ENCODE peak calls at places on chromosome 16, in eight cellular contexts. A, T, L, N, B, J, R and I are unnamed samples.

GRCh38 chr16:11557811-11558210 is 28.9 kb downstream of the LITAF start:
- DNase-seq in J (no peak), R (no peak), B (peak; percentile 56), N (no peak), T (no peak), A (no peak), L (no peak), I (no peak)

GRCh38 chr16:29663020-29663828 is at the start of gene SPN:
- DNase-seq in A (no peak), L (no peak), N (peak; percentile 14), B (no peak), T (no peak), J (no peak), R (no peak), I (no peak)

GRCh38 chr16:56262148-56262878 is 71.0 kb downstream of the GNAO1 start:
- DNase-seq in J (no peak), N (no peak), L (peak; percentile 72), A (no peak), R (peak; percentile 22), B (no peak), T (no peak), I (no peak)

GRCh38 chr16:9909072-9909471 is 273.2 kb downstream of the GRIN2A start:
- DNase-seq in B (no peak), L (no peak), J (peak; percentile 8), A (no peak), T (no peak), N (no peak), R (no peak), I (no peak)

GRCh38 chr16:88914750-88915368 is 48.4 kb upstream of the PABPN1L start:
- DNase-seq in R (no peak), A (peak; percentile 7), N (no peak), J (peak; percentile 27), T (no peak), L (no peak), B (peak; percentile 69), I (peak; percentile 18)

GRCh38 chr16:55671974-55672280 is 16.1 kb downstream of the SLC6A2 start:
- DNase-seq in R (no peak), A (no peak), T (no peak), J (no peak), N (no peak), L (no peak), B (no peak), I (no peak)

GRCh38 chr16:87327798-87328495 is 10.8 kb upstream of the C16orf95 start:
- DNase-seq in A (no peak), T (no peak), J (no peak), N (no peak), B (no peak), L (no peak), R (no peak), I (no peak)

GRCh38 chr16:21666772-21667171 is 3.0 kb downstream of the OTOA start:
- DNase-seq in A (no peak), L (no peak), B (no peak), R (no peak), N (no peak), J (no peak), T (no peak), I (no peak)

GRCh38 chr16:50539822-50540710 is 8.1 kb upstream of the NKD1 start:
- DNase-seq in A (no peak), R (no peak), T (no peak), L (no peak), B (no peak), N (no peak), J (no peak), I (no peak)

GRCh38 chr16:11251525-11252481 is 4.2 kb downstream of the SOCS1 start:
- DNase-seq in L (no peak), R (peak; percentile 81), T (no peak), A (peak; percentile 63), J (peak; percentile 87), B (no peak), N (no peak), I (no peak)

GRCh38 chr16:22643886-22644285 is 133.2 kb downstream of the NPIPB5 start:
- DNase-seq in B (no peak), J (no peak), A (no peak), R (no peak), N (no peak), T (no peak), L (no peak), I (no peak)

GRCh38 chr16:1076801-1077576 is 4.4 kb downstream of the SSTR5 start:
- DNase-seq in T (no peak), R (no peak), J (no peak), A (no peak), N (no peak), B (no peak), L (no peak), I (no peak)

GRCh38 chr16:1079786-1080525 is 7.4 kb downstream of the SSTR5 start:
- DNase-seq in J (no peak), R (no peak), N (no peak), L (no peak), B (no peak), T (no peak), A (no peak), I (no peak)

GRCh38 chr16:1079341-1079740 is 6.8 kb downstream of the SSTR5 start:
- DNase-seq in B (no peak), N (no peak), L (no peak), J (no peak), A (no peak), R (no peak), T (no peak), I (no peak)

GRCh38 chr16:1077877-1078578 is 5.5 kb downstream of the SSTR5 start:
- DNase-seq in B (no peak), T (no peak), L (no peak), A (no peak), J (no peak), N (no peak), R (no peak), I (no peak)

DNA sequence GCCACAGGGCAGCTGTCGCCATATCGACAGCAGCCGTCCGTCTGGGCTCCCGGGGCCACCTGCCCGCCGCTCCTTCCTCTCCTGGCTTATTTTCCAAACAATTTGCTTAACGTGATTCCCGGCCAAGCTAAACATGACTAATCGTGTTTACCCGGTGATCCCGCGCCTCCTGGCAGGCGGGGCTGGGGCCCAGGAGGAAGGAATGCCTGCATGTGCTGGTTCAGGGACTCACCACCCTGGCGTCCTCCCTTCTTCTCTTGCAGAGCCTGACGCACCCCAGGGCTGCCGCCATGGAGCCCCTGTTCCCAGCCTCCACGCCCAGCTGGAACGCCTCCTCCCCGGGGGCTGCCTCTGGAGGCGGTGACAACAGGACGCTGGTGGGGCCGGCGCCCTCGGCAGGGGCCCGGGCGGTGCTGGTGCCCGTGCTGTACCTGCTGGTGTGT is 6.1 kb downstream of the SSTR5 start:
- DNase-seq in L (no peak), A (no peak), T (peak; percentile 83), J (peak; percentile 52), R (no peak), B (no peak), N (no peak), I (no peak)
- H3K27me3 ChIP-seq in L (peaks cover 20% of the 10 kb centered on the region), A (peaks cover 15% of the 10 kb centered on the region), T (peaks cover 29% of the 10 kb centered on the region), J (peaks cover 6% of the 10 kb centered on the region), R (peaks cover 38% of the 10 kb centered on the region), B (peaks cover 88% of the 10 kb centered on the region), N (peaks cover 9% of the 10 kb centered on the region), I (no peaks in the 10 kb centered on the region)

GRCh38 chr16:275041-275621 is 613 bp downstream of the RGS11 start:
- DNase-seq in J (no peak), B (no peak), R (no peak), L (no peak), A (no peak), T (no peak), N (peak; percentile 33), I (no peak)
- TF ChIP-seq CTCF in J (no peak), B (no peak), R (no peak), L (no peak), A (no peak), T (no peak), N (no peak), I (no peak)

GRCh38 chr16:68425498-68426354 is 22.6 kb downstream of the SMPD3 start:
- DNase-seq in B (no peak), L (no peak), T (no peak), R (no peak), A (no peak), N (no peak), J (no peak), I (no peak)

GRCh38 chr16:68426355-68426652 is 22.0 kb downstream of the SMPD3 start:
- DNase-seq in B (no peak), A (no peak), T (no peak), R (no peak), N (no peak), L (no peak), J (no peak), I (no peak)

GRCh38 chr16:68432701-68433100 is 15.6 kb downstream of the SMPD3 start:
- DNase-seq in R (no peak), T (no peak), L (no peak), A (no peak), N (no peak), B (no peak), J (no peak), I (no peak)

GRCh38 chr16:68427649-68428303 is 20.5 kb downstream of the SMPD3 start:
- DNase-seq in N (no peak), T (no peak), L (no peak), J (no peak), B (no peak), A (no peak), R (no peak), I (no peak)

DNA sequence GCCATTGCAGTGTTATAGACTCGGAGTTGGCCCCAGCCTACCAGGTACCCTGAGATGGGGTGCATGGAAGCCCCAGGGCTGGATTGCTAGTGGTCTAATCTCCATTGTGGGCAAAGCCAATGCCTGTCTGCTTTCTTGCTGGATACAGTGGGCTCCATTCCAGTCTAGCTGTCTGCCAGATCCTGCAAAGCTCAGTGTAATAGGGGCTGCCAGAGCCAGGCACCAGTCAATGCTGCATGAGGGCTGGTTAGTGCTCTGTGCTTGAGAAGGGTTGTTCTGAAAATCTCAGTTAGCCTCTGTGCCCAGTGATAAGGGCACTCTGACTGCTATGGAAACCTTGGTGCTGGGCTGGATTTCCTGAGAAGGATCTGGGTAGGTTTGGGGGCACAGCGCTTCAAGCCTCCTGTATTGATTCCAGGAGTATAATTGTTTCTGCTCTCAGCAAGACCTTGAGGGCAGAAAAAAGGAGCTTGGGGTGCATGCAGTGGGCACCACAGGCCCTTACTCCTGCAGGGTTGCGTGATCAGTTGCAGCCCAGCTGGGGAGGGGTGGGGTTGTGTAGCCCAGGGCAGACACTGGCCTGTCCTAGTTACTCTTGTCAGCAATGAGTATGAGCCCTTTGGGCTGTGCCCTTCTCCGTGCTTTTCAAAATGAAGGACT is 19.1 kb downstream of the SMPD3 start:
- DNase-seq in R (no peak), L (no peak), A (no peak), N (no peak), B (no peak), J (no peak), T (no peak), I (no peak)
- H3K27me3 ChIP-seq in R (no peaks in the 10 kb centered on the region), L (no peaks in the 10 kb centered on the region), A (peaks cover 11% of the 10 kb centered on the region), N (peaks cover 21% of the 10 kb centered on the region), B (no peaks in the 10 kb centered on the region), J (peaks cover 18% of the 10 kb centered on the region), T (no peaks in the 10 kb centered on the region), I (peaks cover 10% of the 10 kb centered on the region)

GRCh38 chr16:14148016-14148415 is 76.9 kb downstream of the MRTFB start:
- DNase-seq in L (no peak), R (no peak), N (no peak), B (no peak), T (no peak), J (no peak), A (no peak), I (no peak)
- TF ChIP-seq CTCF in L (no peak), R (no peak), N (no peak), B (no peak), T (no peak), J (no peak), A (no peak), I (no peak)